ENCODE peak calls at places on chromosome 9, in six cellular contexts. L is heart left ventricle, B is PC-3, I is Panc1, R is uterus, P is GM23338. X is an unnamed sample.

GRCh38 chr9:19922476-19923118 is 133.8 kb upstream of the SLC24A2 start:
- DNase-seq in L (peak; percentile 27), B (peak; percentile 63), I (no peak), R (peak; percentile 69), P (peak; percentile 91), X (peak; percentile 72)

GRCh38 chr9:125442471-125442870 is 180.8 kb downstream of the GAPVD1 start:
- DNase-seq in L (no peak), B (no peak), I (no peak), R (no peak), P (no peak), X (no peak)

GRCh38 chr9:88503101-88503844 is 31.7 kb upstream of the NXNL2 start:
- DNase-seq in L (no peak), B (no peak), I (no peak), R (no peak), P (no peak), X (no peak)

GRCh38 chr9:112334319-112334828 is 955 bp upstream of the PTBP3 start:
- DNase-seq in L (no peak), B (peak; percentile 32), I (no peak), R (no peak), P (peak; percentile 45), X (no peak)

GRCh38 chr9:18448101-18448500 is 25.9 kb upstream of the ADAMTSL1 start:
- DNase-seq in L (no peak), B (no peak), I (no peak), R (no peak), P (no peak), X (no peak)

GRCh38 chr9:11319477-11320060 is 706.8 kb upstream of the PTPRD start:
- DNase-seq in L (no peak), B (peak; percentile 33), I (peak; percentile 4), R (no peak), P (peak; percentile 70), X (peak; percentile 13)

GRCh38 chr9:71925834-71926233 is 14.4 kb downstream of the C9orf85 start:
- DNase-seq in L (no peak), B (no peak), I (no peak), R (no peak), P (no peak), X (no peak)

GRCh38 chr9:5435912-5436311 is 1.8 kb downstream of the PLGRKT start:
- DNase-seq in L (no peak), B (peak; percentile 55), I (no peak), R (no peak), P (no peak), X (no peak)

GRCh38 chr9:102434545-102434944 is 560.6 kb upstream of the CYLC2 start:
- DNase-seq in L (no peak), B (no peak), I (no peak), R (no peak), P (no peak), X (no peak)

GRCh38 chr9:91486699-91487497 is 63.3 kb upstream of the NFIL3 start:
- DNase-seq in L (peak; percentile 50), B (no peak), I (no peak), R (no peak), P (no peak), X (peak; percentile 66)

GRCh38 chr9:95175523-95175922 is 142.0 kb downstream of the FANCC start:
- DNase-seq in L (no peak), B (no peak), I (no peak), R (no peak), P (no peak), X (no peak)

GRCh38 chr9:81373294-81373693 is 316.1 kb downstream of the TLE1 start:
- DNase-seq in L (peak; percentile 75), B (no peak), I (no peak), R (peak; percentile 49), P (no peak), X (no peak)

GRCh38 chr9:116767219-116767618 is 80.1 kb downstream of the TRIM32 start:
- DNase-seq in L (no peak), B (no peak), I (no peak), R (no peak), P (peak; percentile 6), X (no peak)

GRCh38 chr9:65405253-65405652 is 120.2 kb upstream of the FOXD4L5 start:
- DNase-seq in L (no peak), B (no peak), I (no peak), R (no peak), P (no peak), X (no peak)

GRCh38 chr9:89312154-89312616 is 1.2 kb downstream of the CKS2 start:
- DNase-seq in L (no peak), B (peak; percentile 23), I (no peak), R (no peak), P (peak; percentile 46), X (no peak)

GRCh38 chr9:96777539-96777864 is 385 bp downstream of the ZNF510 start:
- DNase-seq in L (no peak), B (no peak), I (no peak), R (no peak), P (peak; percentile 77), X (no peak)

GRCh38 chr9:129284607-129285291 is 106.7 kb upstream of the IER5L start:
- DNase-seq in L (no peak), B (no peak), I (no peak), R (no peak), P (no peak), X (no peak)

GRCh38 chr9:97853844-97854695 is 1.0 kb downstream of the FOXE1 start:
- DNase-seq in L (no peak), B (no peak), I (no peak), R (no peak), P (peak; percentile 82), X (no peak)

GRCh38 chr9:125971050-125971449 is 223.9 kb downstream of the PBX3 start:
- DNase-seq in L (no peak), B (no peak), I (no peak), R (no peak), P (no peak), X (no peak)

GRCh38 chr9:125203259-125203658 is 2.9 kb downstream of the RABEPK start:
- DNase-seq in L (no peak), B (no peak), I (no peak), R (no peak), P (no peak), X (no peak)

GRCh38 chr9:124273428-124274153 is 15.8 kb downstream of the NEK6 start:
- DNase-seq in L (no peak), B (no peak), I (no peak), R (no peak), P (no peak), X (no peak)

GRCh38 chr9:132798817-132799790 is 79.0 kb downstream of the AK8 start:
- DNase-seq in L (no peak), B (peak; percentile 19), I (no peak), R (no peak), P (peak; percentile 30), X (no peak)

GRCh38 chr9:9412241-9412640 is 1200.6 kb downstream of the PTPRD start:
- DNase-seq in L (no peak), B (no peak), I (no peak), R (no peak), P (no peak), X (no peak)

GRCh38 chr9:133428579-133429215 is 6.5 kb downstream of the ADAMTS13 start:
- DNase-seq in L (no peak), B (no peak), I (no peak), R (no peak), P (peak; percentile 85), X (no peak)

GRCh38 chr9:127968717-127969383 is 11.9 kb downstream of the EEIG1 start:
- DNase-seq in L (peak; percentile 73), B (peak; percentile 36), I (peak; percentile 67), R (peak; percentile 86), P (no peak), X (peak; percentile 76)

GRCh38 chr9:119368681-119369581 is at the start of gene BRINP1:
- DNase-seq in L (peak; percentile 25), B (no peak), I (no peak), R (no peak), P (peak; percentile 83), X (peak; percentile 1)

GRCh38 chr9:28503573-28503972 is 930.3 kb upstream of the C9orf72 start:
- DNase-seq in L (no peak), B (no peak), I (no peak), R (no peak), P (no peak), X (no peak)

GRCh38 chr9:125401317-125401716 is 139.7 kb downstream of the GAPVD1 start:
- DNase-seq in L (no peak), B (no peak), I (no peak), R (no peak), P (no peak), X (no peak)

GRCh38 chr9:85344901-85345300 is 396.9 kb downstream of the AGTPBP1 start:
- DNase-seq in L (no peak), B (no peak), I (no peak), R (no peak), P (no peak), X (no peak)

GRCh38 chr9:37617837-37618236 is 25.4 kb upstream of the TOMM5 start:
- DNase-seq in L (no peak), B (peak; percentile 28), I (no peak), R (no peak), P (peak; percentile 17), X (peak; percentile 0)

GRCh38 chr9:13485068-13485596 is 205.6 kb upstream of the MPDZ start:
- DNase-seq in L (peak; percentile 70), B (peak; percentile 70), I (no peak), R (peak; percentile 79), P (no peak), X (peak; percentile 61)

GRCh38 chr9:134860510-134860909 is 20.1 kb upstream of the FCN2 start:
- DNase-seq in L (no peak), B (no peak), I (no peak), R (no peak), P (no peak), X (no peak)

GRCh38 chr9:136297766-136298735 is 5.8 kb downstream of the CCDC187 start:
- DNase-seq in L (no peak), B (no peak), I (no peak), R (no peak), P (no peak), X (no peak)
- H3K27ac ChIP-seq in L (no peak overlapping the region), B (no peak overlapping the region), I (no peak overlapping the region), R (no peak overlapping the region), P (no peak overlapping the region), X (no peak overlapping the region)

GRCh38 chr9:21993007-21993406 is 1.2 kb downstream of the CDKN2A start:
- DNase-seq in L (no peak), B (no peak), I (no peak), R (no peak), P (no peak), X (no peak)
- H3K4me3 ChIP-seq in L (no peak overlapping the region), B (peak overlapping the region; percentile 96), I (no peak overlapping the region), R (no peak overlapping the region), P (peak overlapping the region; percentile 61), X (peak overlapping the region; percentile 94)

GRCh38 chr9:25350011-25350410 is 328.2 kb downstream of the TUSC1 start:
- DNase-seq in L (no peak), B (peak; percentile 31), I (no peak), R (no peak), P (no peak), X (no peak)
- TF ChIP-seq CTCF in L (no peak), B (peak; percentile 56), I (no peak), R (no peak), P (no peak), X (no peak)

DNA sequence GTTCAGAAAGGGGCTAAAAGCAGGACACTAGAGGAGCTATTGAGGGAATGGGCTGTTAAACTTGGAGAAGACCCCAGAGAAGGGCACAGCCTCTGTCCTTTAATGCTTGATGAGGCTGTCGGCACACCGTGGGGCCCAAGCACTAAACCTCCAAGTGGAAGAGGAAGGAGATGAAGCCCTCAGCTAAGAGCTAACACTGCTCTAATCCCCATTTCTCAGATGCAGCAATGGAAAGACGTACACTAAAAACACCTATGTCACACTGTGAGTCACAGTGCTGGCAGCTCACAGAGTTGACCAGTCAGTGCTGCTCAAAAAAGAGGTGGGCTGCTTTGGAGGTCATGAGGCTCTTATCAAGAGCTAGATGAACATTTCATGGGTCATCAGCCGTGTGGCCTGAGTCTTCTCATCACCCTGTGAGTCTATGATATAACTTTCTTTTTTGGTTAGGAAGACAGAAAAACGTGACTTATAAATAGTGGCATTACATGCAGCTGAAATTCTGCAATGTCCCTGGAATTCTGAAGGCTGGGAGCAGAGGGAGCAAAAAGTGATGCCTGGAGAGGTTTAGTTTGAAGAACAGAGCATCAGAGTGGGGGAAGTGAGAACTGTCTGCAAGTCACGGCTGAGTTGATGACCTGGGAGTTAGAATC is 21.5 kb downstream of the TNFSF8 start:
- DNase-seq in L (no peak), B (peak; percentile 62), I (no peak), R (no peak), P (no peak), X (no peak)
- H3K27ac ChIP-seq in L (no peak overlapping the region), B (peak overlapping the region; percentile 96), I (no peak overlapping the region), R (no peak overlapping the region), P (no peak overlapping the region), X (no peak overlapping the region)

X was measured in brain microvascular endothelial cell.